ENCODE peak calls at places on chromosomes 3 and 15, in nine cellular contexts. One of them, this sample, is unnamed. For H3K4me1, the result is how much of the 10 kb centered on the place peaks cover.

GRCh38 chr3:46566040-46566631 is at the start of gene LRRC2:
- DNase-seq in body of pancreas: peak
- DNase-seq in tibial nerve: no peak
- DNase-seq in lower lobe of right lung: no peak
- DNase-seq in CD4-positive, alpha-beta memory T cell: peak
- DNase-seq in naive thymus-derived CD4-positive, alpha-beta T cell: peak
- DNase-seq in right cardiac atrium: peak
- DNase-seq in cardiac muscle cell: peak
- DNase-seq in aorta: no peak
- DNase-seq in this sample: peak

GRCh38 chr3:49133226-49133951 is 539 bp upstream of the LAMB2 start:
- DNase-seq in aorta: peak
- DNase-seq in right cardiac atrium: peak
- DNase-seq in cardiac muscle cell: peak
- DNase-seq in body of pancreas: peak
- DNase-seq in lower lobe of right lung: peak
- DNase-seq in CD4-positive, alpha-beta memory T cell: no peak
- DNase-seq in naive thymus-derived CD4-positive, alpha-beta T cell: no peak
- DNase-seq in tibial nerve: peak
- DNase-seq in this sample: peak

GRCh38 chr15:60962087-60962486 is 267.0 kb downstream of the RORA start:
- DNase-seq in aorta: no peak
- DNase-seq in tibial nerve: no peak
- DNase-seq in right cardiac atrium: no peak
- DNase-seq in CD4-positive, alpha-beta memory T cell: no peak
- DNase-seq in lower lobe of right lung: no peak
- DNase-seq in body of pancreas: no peak
- DNase-seq in naive thymus-derived CD4-positive, alpha-beta T cell: no peak
- DNase-seq in cardiac muscle cell: no peak
- DNase-seq in this sample: no peak

GRCh38 chr3:141797167-141797773 is 34.1 kb downstream of the GRK7 start:
- DNase-seq in lower lobe of right lung: peak
- DNase-seq in body of pancreas: peak
- DNase-seq in naive thymus-derived CD4-positive, alpha-beta T cell: peak
- DNase-seq in aorta: peak
- DNase-seq in CD4-positive, alpha-beta memory T cell: peak
- DNase-seq in tibial nerve: no peak
- DNase-seq in right cardiac atrium: peak
- DNase-seq in cardiac muscle cell: peak
- DNase-seq in this sample: no peak

GRCh38 chr15:63041982-63042878 is at the start of gene TPM1:
- DNase-seq in naive thymus-derived CD4-positive, alpha-beta T cell: no peak
- DNase-seq in aorta: peak
- DNase-seq in lower lobe of right lung: peak
- DNase-seq in cardiac muscle cell: peak
- DNase-seq in CD4-positive, alpha-beta memory T cell: no peak
- DNase-seq in body of pancreas: peak
- DNase-seq in tibial nerve: peak
- DNase-seq in right cardiac atrium: peak
- DNase-seq in this sample: peak

GRCh38 chr3:46194868-46195553 is 13.1 kb downstream of the CCR1 start:
- DNase-seq in body of pancreas: no peak
- DNase-seq in lower lobe of right lung: no peak
- DNase-seq in naive thymus-derived CD4-positive, alpha-beta T cell: no peak
- DNase-seq in CD4-positive, alpha-beta memory T cell: no peak
- DNase-seq in right cardiac atrium: no peak
- DNase-seq in aorta: no peak
- DNase-seq in tibial nerve: no peak
- DNase-seq in cardiac muscle cell: no peak
- DNase-seq in this sample: no peak

GRCh38 chr3:2543247-2543646 is 444.6 kb downstream of the CNTN4 start:
- DNase-seq in aorta: no peak
- DNase-seq in lower lobe of right lung: no peak
- DNase-seq in CD4-positive, alpha-beta memory T cell: no peak
- DNase-seq in naive thymus-derived CD4-positive, alpha-beta T cell: no peak
- DNase-seq in right cardiac atrium: no peak
- DNase-seq in cardiac muscle cell: no peak
- DNase-seq in tibial nerve: no peak
- DNase-seq in body of pancreas: no peak
- DNase-seq in this sample: no peak

GRCh38 chr15:81977464-81977863 is 68.4 kb downstream of the MEX3B start:
- DNase-seq in tibial nerve: no peak
- DNase-seq in naive thymus-derived CD4-positive, alpha-beta T cell: no peak
- DNase-seq in lower lobe of right lung: no peak
- DNase-seq in body of pancreas: no peak
- DNase-seq in right cardiac atrium: no peak
- DNase-seq in aorta: no peak
- DNase-seq in CD4-positive, alpha-beta memory T cell: no peak
- DNase-seq in cardiac muscle cell: no peak
- DNase-seq in this sample: no peak

GRCh38 chr15:48654799-48655198 is 9.3 kb upstream of the FBN1 start:
- DNase-seq in right cardiac atrium: no peak
- DNase-seq in cardiac muscle cell: no peak
- DNase-seq in body of pancreas: no peak
- DNase-seq in naive thymus-derived CD4-positive, alpha-beta T cell: no peak
- DNase-seq in tibial nerve: no peak
- DNase-seq in lower lobe of right lung: no peak
- DNase-seq in CD4-positive, alpha-beta memory T cell: no peak
- DNase-seq in aorta: no peak
- DNase-seq in this sample: no peak

GRCh38 chr3:171365489-171365888 is 94.7 kb downstream of the TNIK start:
- DNase-seq in lower lobe of right lung: no peak
- DNase-seq in cardiac muscle cell: no peak
- DNase-seq in CD4-positive, alpha-beta memory T cell: no peak
- DNase-seq in right cardiac atrium: no peak
- DNase-seq in tibial nerve: no peak
- DNase-seq in aorta: no peak
- DNase-seq in body of pancreas: no peak
- DNase-seq in naive thymus-derived CD4-positive, alpha-beta T cell: no peak
- DNase-seq in this sample: no peak

GRCh38 chr15:100132309-100132708 is 209.5 kb downstream of the ADAMTS17 start:
- DNase-seq in naive thymus-derived CD4-positive, alpha-beta T cell: no peak
- DNase-seq in body of pancreas: no peak
- DNase-seq in CD4-positive, alpha-beta memory T cell: no peak
- DNase-seq in tibial nerve: no peak
- DNase-seq in right cardiac atrium: no peak
- DNase-seq in cardiac muscle cell: no peak
- DNase-seq in aorta: no peak
- DNase-seq in lower lobe of right lung: no peak
- DNase-seq in this sample: no peak

GRCh38 chr3:46504780-46505179 is 7.0 kb downstream of the RTP3 start:
- DNase-seq in aorta: no peak
- DNase-seq in right cardiac atrium: no peak
- DNase-seq in CD4-positive, alpha-beta memory T cell: no peak
- DNase-seq in tibial nerve: no peak
- DNase-seq in naive thymus-derived CD4-positive, alpha-beta T cell: no peak
- DNase-seq in lower lobe of right lung: no peak
- DNase-seq in body of pancreas: no peak
- DNase-seq in cardiac muscle cell: no peak
- DNase-seq in this sample: no peak

GRCh38 chr15:95511680-95512079 is 818.8 kb upstream of the NR2F2 start:
- DNase-seq in right cardiac atrium: no peak
- DNase-seq in aorta: no peak
- DNase-seq in CD4-positive, alpha-beta memory T cell: no peak
- DNase-seq in cardiac muscle cell: no peak
- DNase-seq in body of pancreas: no peak
- DNase-seq in lower lobe of right lung: no peak
- DNase-seq in naive thymus-derived CD4-positive, alpha-beta T cell: no peak
- DNase-seq in tibial nerve: no peak
- DNase-seq in this sample: no peak

GRCh38 chr15:44087578-44088190 is 107.4 kb downstream of the FRMD5 start:
- DNase-seq in aorta: no peak
- DNase-seq in lower lobe of right lung: no peak
- DNase-seq in right cardiac atrium: no peak
- DNase-seq in body of pancreas: no peak
- DNase-seq in naive thymus-derived CD4-positive, alpha-beta T cell: no peak
- DNase-seq in tibial nerve: no peak
- DNase-seq in CD4-positive, alpha-beta memory T cell: no peak
- DNase-seq in cardiac muscle cell: peak
- DNase-seq in this sample: no peak

GRCh38 chr3:24538891-24539290 is 44.2 kb upstream of the THRB start:
- DNase-seq in lower lobe of right lung: no peak
- DNase-seq in tibial nerve: no peak
- DNase-seq in cardiac muscle cell: no peak
- DNase-seq in CD4-positive, alpha-beta memory T cell: no peak
- DNase-seq in body of pancreas: peak
- DNase-seq in right cardiac atrium: peak
- DNase-seq in aorta: no peak
- DNase-seq in naive thymus-derived CD4-positive, alpha-beta T cell: no peak
- DNase-seq in this sample: no peak

GRCh38 chr3:171776839-171777607 is 33.3 kb downstream of the PLD1 start:
- DNase-seq in tibial nerve: no peak
- DNase-seq in right cardiac atrium: no peak
- DNase-seq in lower lobe of right lung: no peak
- DNase-seq in body of pancreas: no peak
- DNase-seq in naive thymus-derived CD4-positive, alpha-beta T cell: no peak
- DNase-seq in aorta: no peak
- DNase-seq in cardiac muscle cell: no peak
- DNase-seq in CD4-positive, alpha-beta memory T cell: no peak
- DNase-seq in this sample: no peak

GRCh38 chr15:76991048-76991447 is 3.9 kb upstream of the PSTPIP1 start:
- DNase-seq in aorta: peak
- DNase-seq in naive thymus-derived CD4-positive, alpha-beta T cell: no peak
- DNase-seq in lower lobe of right lung: peak
- DNase-seq in tibial nerve: no peak
- DNase-seq in right cardiac atrium: peak
- DNase-seq in cardiac muscle cell: no peak
- DNase-seq in body of pancreas: peak
- DNase-seq in CD4-positive, alpha-beta memory T cell: no peak
- DNase-seq in this sample: no peak

GRCh38 chr3:179175358-179175757 is 27.2 kb downstream of the PIK3CA start:
- DNase-seq in CD4-positive, alpha-beta memory T cell: no peak
- DNase-seq in body of pancreas: no peak
- DNase-seq in cardiac muscle cell: no peak
- DNase-seq in tibial nerve: no peak
- DNase-seq in lower lobe of right lung: no peak
- DNase-seq in naive thymus-derived CD4-positive, alpha-beta T cell: no peak
- DNase-seq in right cardiac atrium: no peak
- DNase-seq in aorta: no peak
- DNase-seq in this sample: no peak

GRCh38 chr3:184335291-184335660 is 2.1 kb upstream of the FAM131A start:
- DNase-seq in aorta: no peak
- DNase-seq in body of pancreas: no peak
- DNase-seq in cardiac muscle cell: no peak
- DNase-seq in tibial nerve: no peak
- DNase-seq in CD4-positive, alpha-beta memory T cell: no peak
- DNase-seq in naive thymus-derived CD4-positive, alpha-beta T cell: no peak
- DNase-seq in right cardiac atrium: peak
- DNase-seq in lower lobe of right lung: no peak
- DNase-seq in this sample: no peak

GRCh38 chr3:184333700-184334099 is 3.7 kb upstream of the FAM131A start:
- DNase-seq in CD4-positive, alpha-beta memory T cell: no peak
- DNase-seq in right cardiac atrium: peak
- DNase-seq in naive thymus-derived CD4-positive, alpha-beta T cell: no peak
- DNase-seq in lower lobe of right lung: no peak
- DNase-seq in tibial nerve: no peak
- DNase-seq in cardiac muscle cell: no peak
- DNase-seq in body of pancreas: no peak
- DNase-seq in aorta: no peak
- DNase-seq in this sample: no peak

GRCh38 chr3:184334470-184335158 is 2.8 kb upstream of the FAM131A start:
- DNase-seq in lower lobe of right lung: no peak
- DNase-seq in naive thymus-derived CD4-positive, alpha-beta T cell: no peak
- DNase-seq in right cardiac atrium: peak
- DNase-seq in body of pancreas: no peak
- DNase-seq in tibial nerve: no peak
- DNase-seq in cardiac muscle cell: no peak
- DNase-seq in aorta: no peak
- DNase-seq in CD4-positive, alpha-beta memory T cell: peak
- DNase-seq in this sample: peak

GRCh38 chr3:184332370-184333090 is 4.9 kb upstream of the FAM131A start:
- DNase-seq in cardiac muscle cell: peak
- DNase-seq in tibial nerve: no peak
- DNase-seq in lower lobe of right lung: no peak
- DNase-seq in right cardiac atrium: peak
- DNase-seq in body of pancreas: no peak
- DNase-seq in aorta: peak
- DNase-seq in CD4-positive, alpha-beta memory T cell: no peak
- DNase-seq in naive thymus-derived CD4-positive, alpha-beta T cell: no peak
- DNase-seq in this sample: no peak

DNA sequence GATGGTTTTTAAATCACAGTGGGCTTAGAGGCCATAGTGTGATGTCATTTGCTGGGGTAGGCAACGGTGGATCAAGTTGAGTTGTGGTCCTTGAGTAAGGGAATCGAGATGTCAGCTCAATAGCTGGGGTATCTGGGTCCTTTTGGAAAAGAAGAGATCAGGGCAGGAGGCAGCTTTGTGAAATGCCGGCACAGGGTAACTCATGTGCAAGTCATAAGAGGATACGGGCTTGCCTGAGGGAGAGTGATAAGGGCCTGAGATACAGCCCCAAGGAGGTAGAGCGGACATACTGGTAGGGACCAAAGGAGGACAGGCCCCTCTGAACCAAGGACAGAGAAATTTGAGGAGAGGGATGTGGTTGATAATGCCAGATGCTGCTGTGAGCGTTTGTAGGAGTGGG is 4.2 kb upstream of the FAM131A start:
- DNase-seq in right cardiac atrium: peak
- DNase-seq in CD4-positive, alpha-beta memory T cell: no peak
- DNase-seq in tibial nerve: no peak
- DNase-seq in lower lobe of right lung: no peak
- DNase-seq in aorta: no peak
- DNase-seq in cardiac muscle cell: no peak
- DNase-seq in body of pancreas: no peak
- DNase-seq in naive thymus-derived CD4-positive, alpha-beta T cell: no peak
- DNase-seq in this sample: no peak
- H3K4me1 ChIP-seq in right cardiac atrium: under half
- H3K4me1 ChIP-seq in CD4-positive, alpha-beta memory T cell: under half
- H3K4me1 ChIP-seq in tibial nerve: under half
- H3K4me1 ChIP-seq in lower lobe of right lung: under half
- H3K4me1 ChIP-seq in aorta: under half
- H3K4me1 ChIP-seq in cardiac muscle cell: under half
- H3K4me1 ChIP-seq in body of pancreas: under half
- H3K4me1 ChIP-seq in naive thymus-derived CD4-positive, alpha-beta T cell: under half
- H3K4me1 ChIP-seq in this sample: under half

GRCh38 chr3:54625805-54626787 is 301.8 kb downstream of the LRTM1 start:
- DNase-seq in body of pancreas: no peak
- DNase-seq in naive thymus-derived CD4-positive, alpha-beta T cell: no peak
- DNase-seq in cardiac muscle cell: no peak
- DNase-seq in tibial nerve: no peak
- DNase-seq in aorta: no peak
- DNase-seq in lower lobe of right lung: no peak
- DNase-seq in CD4-positive, alpha-beta memory T cell: no peak
- DNase-seq in right cardiac atrium: no peak
- DNase-seq in this sample: no peak
- H3K4me3 ChIP-seq in body of pancreas: no peak
- H3K4me3 ChIP-seq in naive thymus-derived CD4-positive, alpha-beta T cell: no peak
- H3K4me3 ChIP-seq in cardiac muscle cell: no peak
- H3K4me3 ChIP-seq in tibial nerve: no peak
- H3K4me3 ChIP-seq in aorta: no peak
- H3K4me3 ChIP-seq in lower lobe of right lung: no peak
- H3K4me3 ChIP-seq in CD4-positive, alpha-beta memory T cell: no peak
- H3K4me3 ChIP-seq in right cardiac atrium: no peak
- H3K4me3 ChIP-seq in this sample: no peak

GRCh38 chr3:12655701-12656100 is 8.2 kb downstream of the RAF1 start:
- DNase-seq in body of pancreas: no peak
- DNase-seq in lower lobe of right lung: no peak
- DNase-seq in aorta: peak
- DNase-seq in right cardiac atrium: no peak
- DNase-seq in CD4-positive, alpha-beta memory T cell: no peak
- DNase-seq in tibial nerve: no peak
- DNase-seq in cardiac muscle cell: no peak
- DNase-seq in naive thymus-derived CD4-positive, alpha-beta T cell: no peak
- DNase-seq in this sample: no peak
- H3K4me1 ChIP-seq in body of pancreas: half or more
- H3K4me1 ChIP-seq in lower lobe of right lung: half or more
- H3K4me1 ChIP-seq in aorta: under half
- H3K4me1 ChIP-seq in right cardiac atrium: under half
- H3K4me1 ChIP-seq in CD4-positive, alpha-beta memory T cell: half or more
- H3K4me1 ChIP-seq in tibial nerve: half or more
- H3K4me1 ChIP-seq in cardiac muscle cell: under half
- H3K4me1 ChIP-seq in naive thymus-derived CD4-positive, alpha-beta T cell: under half
- H3K4me1 ChIP-seq in this sample: under half

GRCh38 chr15:47184405-47185221 is 532.7 kb upstream of the SEMA6D start:
- DNase-seq in naive thymus-derived CD4-positive, alpha-beta T cell: no peak
- DNase-seq in right cardiac atrium: peak
- DNase-seq in CD4-positive, alpha-beta memory T cell: no peak
- DNase-seq in lower lobe of right lung: no peak
- DNase-seq in aorta: peak
- DNase-seq in tibial nerve: no peak
- DNase-seq in body of pancreas: peak
- DNase-seq in cardiac muscle cell: peak
- DNase-seq in this sample: peak
- H3K4me3 ChIP-seq in naive thymus-derived CD4-positive, alpha-beta T cell: no peak
- H3K4me3 ChIP-seq in right cardiac atrium: peak
- H3K4me3 ChIP-seq in CD4-positive, alpha-beta memory T cell: no peak
- H3K4me3 ChIP-seq in lower lobe of right lung: peak
- H3K4me3 ChIP-seq in aorta: peak
- H3K4me3 ChIP-seq in tibial nerve: peak
- H3K4me3 ChIP-seq in body of pancreas: peak
- H3K4me3 ChIP-seq in cardiac muscle cell: peak
- H3K4me3 ChIP-seq in this sample: peak

This sample was measured in BE2C.